ENCODE peak calls at places on chromosomes 5 and 9, in five cellular contexts. V, B, Q, R and O are unnamed samples. For H3K27me3, the result is how much of the 10 kb centered on the place peaks cover.

GRCh38 chr5:128870923-128871322 is 94.4 kb upstream of the SLC27A6 start:
- DNase-seq in Q (no peak), B (no peak), V (no peak), R (no peak), O (no peak)

GRCh38 chr5:124252094-124252750 is 494.2 kb downstream of the ZNF608 start:
- DNase-seq in Q (no peak), V (no peak), B (no peak), R (no peak), O (no peak)

GRCh38 chr5:1521671-1522600 is 1.8 kb downstream of the LPCAT1 start:
- DNase-seq in Q (peak), B (peak), V (peak), R (peak), O (no peak)

GRCh38 chr5:140546851-140547507 is 483 bp upstream of the EIF4EBP3 start:
- DNase-seq in R (no peak), V (peak), Q (no peak), B (no peak), O (no peak)

GRCh38 chr9:110125207-110125751 is 82.7 kb downstream of the C9orf152 start:
- DNase-seq in Q (peak), V (peak), B (peak), R (peak), O (peak)

GRCh38 chr9:136951541-136952353 is at the start of gene LCN12:
- DNase-seq in V (no peak), R (no peak), B (no peak), Q (no peak), O (no peak)

GRCh38 chr9:127796225-127796813 is 6.4 kb upstream of the FPGS start:
- DNase-seq in R (peak), V (no peak), Q (no peak), B (no peak), O (no peak)

GRCh38 chr5:157956271-157956885 is 97.4 kb upstream of the CLINT1 start:
- DNase-seq in B (no peak), V (no peak), R (no peak), Q (no peak), O (no peak)

GRCh38 chr5:82605441-82605973 is 327.4 kb upstream of the RPS23 start:
- DNase-seq in R (no peak), V (no peak), B (no peak), Q (no peak), O (no peak)

DNA sequence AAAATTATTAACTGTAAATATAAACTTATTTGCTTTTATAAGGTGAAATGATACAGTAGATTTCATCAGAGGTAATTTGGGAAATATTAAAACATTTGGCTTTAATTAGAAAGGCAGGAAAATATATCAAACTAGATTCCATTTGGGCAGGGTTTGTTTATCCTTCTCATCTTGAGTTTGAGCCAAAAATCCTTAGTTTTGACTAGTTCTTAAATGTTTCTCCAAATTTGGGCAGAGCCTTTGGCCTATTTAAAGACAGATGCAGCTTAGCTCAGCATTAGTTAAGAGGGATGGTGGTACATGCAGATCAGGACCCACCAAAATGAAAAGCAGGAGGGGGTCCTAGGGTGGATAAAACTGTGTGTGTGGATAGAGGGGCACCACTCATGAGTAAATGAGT is 20.3 kb upstream of the ARRDC3 start:
- DNase-seq in V (no peak), Q (peak), B (no peak), R (no peak), O (no peak)
- TF ChIP-seq CTCF in V (no peak), Q (no peak), B (no peak), R (no peak), O (no peak)

DNA sequence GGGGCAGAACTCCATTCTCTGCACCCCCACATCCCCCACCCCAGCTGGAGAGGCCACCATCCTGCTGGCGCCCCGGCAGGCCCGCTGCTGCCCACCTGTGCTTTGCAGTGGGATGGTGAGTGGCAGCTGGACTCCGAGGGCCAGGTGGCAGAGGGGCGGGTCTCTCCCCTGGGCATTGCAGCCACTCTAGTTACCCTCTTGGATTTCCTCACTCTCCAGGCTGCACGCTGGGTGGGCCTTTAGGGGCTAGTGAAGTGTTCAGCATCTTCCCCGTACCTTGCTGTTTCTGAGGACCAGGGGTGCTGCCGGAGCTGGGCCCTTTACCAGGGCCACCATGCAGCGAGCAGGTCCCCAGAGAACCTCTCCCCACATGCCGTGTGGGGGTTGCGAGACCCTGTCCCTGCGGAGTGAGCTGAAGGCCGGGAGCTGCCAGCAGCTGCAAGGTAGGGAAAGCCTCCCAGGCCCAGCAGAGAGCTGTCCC is 88.4 kb upstream of the SH3PXD2B start:
- DNase-seq in Q (no peak), R (peak), B (no peak), V (peak), O (no peak)
- H3K27me3 ChIP-seq in Q (half or more), R (under half), B (under half), V (under half), O (under half)

DNA sequence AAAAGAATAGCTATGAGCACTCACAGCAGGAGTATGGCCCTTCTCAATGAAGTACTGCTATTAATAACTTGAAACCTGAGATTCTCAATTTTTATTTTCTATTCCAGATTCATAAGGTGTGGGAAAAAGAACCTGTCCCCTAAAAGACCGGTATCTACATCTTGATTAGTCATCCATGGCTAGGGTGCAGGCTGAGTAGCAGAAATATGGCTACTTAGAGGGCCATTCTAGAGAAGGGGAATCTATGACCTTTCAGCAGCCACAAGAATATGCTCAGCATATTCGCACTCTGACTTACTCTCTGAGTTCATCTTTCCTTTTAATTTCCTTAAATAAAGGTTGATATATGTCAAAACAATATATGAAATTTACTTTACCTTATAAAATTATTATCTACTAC is 27.7 kb downstream of the WDR36 start:
- DNase-seq in R (no peak), Q (no peak), B (no peak), V (no peak), O (no peak)
- TF ChIP-seq CTCF in R (no peak), Q (no peak), B (no peak), V (no peak), O (no peak)

GRCh38 chr5:3601060-3601710 is 5.6 kb downstream of the IRX1 start:
- DNase-seq in R (no peak), V (no peak), Q (no peak), B (no peak), O (no peak)
- H3K27me3 ChIP-seq in R (half or more), V (half or more), Q (half or more), B (half or more), O (half or more)